ENCODE peak calls at places on chromosomes 12 and 14, in ten cellular contexts. K is HCT116, B is NCI-H510A treated with DMSO at 0.1 percent for 48 hours, M is A549, F is HT-29, A is hypothalamus, W is MCF 10A, S is GM10248, Y is coronary artery, D is AG08395. E is an unnamed sample.

GRCh38 chr14:34710006-34710405 is 4.4 kb downstream of the CFL2 start:
- DNase-seq in K (no peak), B (no peak), M (no peak), F (no peak), A (no peak), W (no peak), S (no peak), Y (no peak), D (no peak), E (no peak)

GRCh38 chr12:530308-530707 is 70.6 kb downstream of the B4GALNT3 start:
- DNase-seq in K (no peak), B (no peak), M (no peak), F (peak; percentile 41), A (no peak), W (peak; percentile 70), S (no peak), Y (no peak), D (peak; percentile 75), E (no peak)

GRCh38 chr12:88578274-88578673 is 2.0 kb downstream of the KITLG start:
- DNase-seq in K (no peak), B (no peak), M (no peak), F (no peak), A (no peak), W (no peak), S (no peak), Y (no peak), D (peak; percentile 11), E (no peak)

GRCh38 chr12:219891-220352 is 6.0 kb upstream of the SLC6A12 start:
- DNase-seq in K (peak; percentile 73), B (no peak), M (peak; percentile 88), F (peak; percentile 83), A (no peak), W (peak; percentile 71), S (peak; percentile 71), Y (no peak), D (peak; percentile 66), E (peak; percentile 69)

GRCh38 chr12:124374567-124374966 is 79.7 kb downstream of the RFLNA start:
- DNase-seq in K (no peak), B (no peak), M (no peak), F (no peak), A (no peak), W (no peak), S (no peak), Y (no peak), D (no peak), E (no peak)

GRCh38 chr12:55996715-55997534 is at the start of gene SUOX:
- DNase-seq in K (peak; percentile 93), B (peak; percentile 93), M (peak; percentile 96), F (peak; percentile 97), A (peak; percentile 57), W (peak; percentile 98), S (peak; percentile 98), Y (peak; percentile 99), D (peak; percentile 99), E (peak; percentile 91)

GRCh38 chr14:35594616-35595015 is 60.7 kb downstream of the INSM2 start:
- DNase-seq in K (no peak), B (no peak), M (no peak), F (no peak), A (no peak), W (no peak), S (no peak), Y (no peak), D (no peak), E (no peak)

GRCh38 chr12:130119241-130119861 is 42.9 kb upstream of the FZD10 start:
- DNase-seq in K (no peak), B (no peak), M (no peak), F (no peak), A (no peak), W (no peak), S (no peak), Y (no peak), D (no peak), E (no peak)

GRCh38 chr12:131882804-131883520 is 11.5 kb upstream of the ULK1 start:
- DNase-seq in K (no peak), B (no peak), M (peak; percentile 59), F (no peak), A (no peak), W (no peak), S (no peak), Y (no peak), D (peak; percentile 12), E (no peak)

GRCh38 chr12:93366427-93366826 is 11.3 kb upstream of the NUDT4 start:
- DNase-seq in K (no peak), B (no peak), M (no peak), F (no peak), A (no peak), W (no peak), S (no peak), Y (no peak), D (no peak), E (no peak)